ENCODE peak calls at places on chromosomes 13 and 19, in eight cellular contexts. One of them, this sample, is unnamed.

GRCh38 chr13:30743319-30744055 is 8.1 kb downstream of the ALOX5AP start:
- DNase-seq in testis: peak; percentile 71
- DNase-seq in tibial artery: peak; percentile 82
- DNase-seq in ascending aorta: no peak
- DNase-seq in H9: no peak
- DNase-seq in CD8-positive, alpha-beta T cell: no peak
- DNase-seq in OCI-LY7: no peak
- DNase-seq in heart left ventricle: no peak
- DNase-seq in this sample: peak; percentile 76

GRCh38 chr19:14105680-14106079 is 11.9 kb downstream of the PRKACA start:
- DNase-seq in testis: no peak
- DNase-seq in tibial artery: no peak
- DNase-seq in ascending aorta: no peak
- DNase-seq in H9: no peak
- DNase-seq in CD8-positive, alpha-beta T cell: no peak
- DNase-seq in OCI-LY7: no peak
- DNase-seq in heart left ventricle: no peak
- DNase-seq in this sample: no peak

GRCh38 chr13:109243311-109243951 is 543.0 kb downstream of the IRS2 start:
- DNase-seq in testis: no peak
- DNase-seq in tibial artery: no peak
- DNase-seq in ascending aorta: no peak
- DNase-seq in H9: no peak
- DNase-seq in CD8-positive, alpha-beta T cell: no peak
- DNase-seq in OCI-LY7: no peak
- DNase-seq in heart left ventricle: peak; percentile 52
- DNase-seq in this sample: no peak

GRCh38 chr13:90750957-90751356 is 596.5 kb upstream of the MIR17HG start:
- DNase-seq in testis: no peak
- DNase-seq in tibial artery: no peak
- DNase-seq in ascending aorta: no peak
- DNase-seq in H9: no peak
- DNase-seq in CD8-positive, alpha-beta T cell: no peak
- DNase-seq in OCI-LY7: no peak
- DNase-seq in heart left ventricle: no peak
- DNase-seq in this sample: peak; percentile 15

GRCh38 chr13:94252209-94252608 is 227.3 kb downstream of the DCT start:
- DNase-seq in testis: no peak
- DNase-seq in tibial artery: no peak
- DNase-seq in ascending aorta: no peak
- DNase-seq in H9: no peak
- DNase-seq in CD8-positive, alpha-beta T cell: no peak
- DNase-seq in OCI-LY7: no peak
- DNase-seq in heart left ventricle: no peak
- DNase-seq in this sample: no peak

GRCh38 chr19:3366761-3367571 is 583 bp downstream of the NFIC start:
- DNase-seq in testis: peak; percentile 69
- DNase-seq in tibial artery: peak; percentile 85
- DNase-seq in ascending aorta: no peak
- DNase-seq in H9: no peak
- DNase-seq in CD8-positive, alpha-beta T cell: no peak
- DNase-seq in OCI-LY7: no peak
- DNase-seq in heart left ventricle: peak; percentile 64
- DNase-seq in this sample: peak; percentile 75

GRCh38 chr13:32381539-32381938 is 46.4 kb downstream of the N4BP2L1 start:
- DNase-seq in testis: peak; percentile 58
- DNase-seq in tibial artery: no peak
- DNase-seq in ascending aorta: no peak
- DNase-seq in H9: peak; percentile 52
- DNase-seq in CD8-positive, alpha-beta T cell: no peak
- DNase-seq in OCI-LY7: no peak
- DNase-seq in heart left ventricle: no peak
- DNase-seq in this sample: peak; percentile 31

GRCh38 chr13:74406439-74406838 is 272.2 kb upstream of the KLF12 start:
- DNase-seq in testis: no peak
- DNase-seq in tibial artery: no peak
- DNase-seq in ascending aorta: no peak
- DNase-seq in H9: no peak
- DNase-seq in CD8-positive, alpha-beta T cell: no peak
- DNase-seq in OCI-LY7: no peak
- DNase-seq in heart left ventricle: no peak
- DNase-seq in this sample: no peak

GRCh38 chr13:94431987-94432386 is 47.5 kb downstream of the DCT start:
- DNase-seq in testis: no peak
- DNase-seq in tibial artery: no peak
- DNase-seq in ascending aorta: no peak
- DNase-seq in H9: no peak
- DNase-seq in CD8-positive, alpha-beta T cell: no peak
- DNase-seq in OCI-LY7: no peak
- DNase-seq in heart left ventricle: no peak
- DNase-seq in this sample: no peak

GRCh38 chr13:20185657-20186056 is 7.1 kb downstream of the GJB2 start:
- DNase-seq in testis: no peak
- DNase-seq in tibial artery: no peak
- DNase-seq in ascending aorta: no peak
- DNase-seq in H9: no peak
- DNase-seq in CD8-positive, alpha-beta T cell: no peak
- DNase-seq in OCI-LY7: no peak
- DNase-seq in heart left ventricle: no peak
- DNase-seq in this sample: no peak

GRCh38 chr13:20181180-20181579 is 11.6 kb downstream of the GJB2 start:
- DNase-seq in testis: no peak
- DNase-seq in tibial artery: no peak
- DNase-seq in ascending aorta: no peak
- DNase-seq in H9: no peak
- DNase-seq in CD8-positive, alpha-beta T cell: no peak
- DNase-seq in OCI-LY7: no peak
- DNase-seq in heart left ventricle: no peak
- DNase-seq in this sample: no peak

GRCh38 chr13:20186771-20187170 is 6.0 kb downstream of the GJB2 start:
- DNase-seq in testis: no peak
- DNase-seq in tibial artery: no peak
- DNase-seq in ascending aorta: no peak
- DNase-seq in H9: no peak
- DNase-seq in CD8-positive, alpha-beta T cell: no peak
- DNase-seq in OCI-LY7: no peak
- DNase-seq in heart left ventricle: no peak
- DNase-seq in this sample: no peak

GRCh38 chr13:20178156-20178555 is 14.6 kb downstream of the GJB2 start:
- DNase-seq in testis: no peak
- DNase-seq in tibial artery: no peak
- DNase-seq in ascending aorta: no peak
- DNase-seq in H9: no peak
- DNase-seq in CD8-positive, alpha-beta T cell: no peak
- DNase-seq in OCI-LY7: no peak
- DNase-seq in heart left ventricle: no peak
- DNase-seq in this sample: no peak

DNA sequence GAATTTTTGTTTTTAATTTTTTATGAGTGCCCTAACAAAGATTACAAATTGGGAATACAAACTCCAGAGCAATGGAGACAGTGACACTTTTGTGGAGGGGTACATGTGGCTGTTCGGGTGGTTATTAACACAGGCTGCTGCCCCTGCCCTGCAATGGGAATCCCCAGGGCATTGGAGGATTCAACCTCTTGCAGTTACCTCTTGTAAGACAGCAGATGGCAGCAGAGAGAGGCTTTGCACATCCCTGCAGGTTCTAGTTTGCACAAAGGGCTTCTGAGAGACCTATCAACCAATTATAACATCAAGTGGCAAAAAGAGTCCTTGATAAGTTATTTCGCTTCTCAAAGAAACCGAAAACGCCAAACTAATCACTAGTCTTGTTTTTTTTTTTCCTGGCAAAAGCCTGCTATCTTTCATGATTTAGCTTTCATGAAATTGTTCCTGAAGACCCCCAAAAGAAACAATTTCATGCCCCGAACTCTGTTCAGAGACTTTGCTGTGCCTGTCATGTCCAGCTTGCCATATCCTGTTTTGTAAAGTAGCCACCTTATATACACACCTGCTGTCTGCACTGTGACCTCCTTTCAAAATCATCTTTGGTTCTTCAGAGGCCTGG is 10.4 kb downstream of the GJB2 start:
- DNase-seq in testis: peak; percentile 57
- DNase-seq in tibial artery: no peak
- DNase-seq in ascending aorta: no peak
- DNase-seq in H9: peak; percentile 66
- DNase-seq in CD8-positive, alpha-beta T cell: no peak
- DNase-seq in OCI-LY7: peak; percentile 73
- DNase-seq in heart left ventricle: peak; percentile 45
- DNase-seq in this sample: peak; percentile 51
- TF ChIP-seq CTCF in testis: peak; percentile 67
- TF ChIP-seq CTCF in tibial artery: peak; percentile 59
- TF ChIP-seq CTCF in ascending aorta: peak; percentile 35
- TF ChIP-seq CTCF in H9: peak; percentile 84
- TF ChIP-seq CTCF in CD8-positive, alpha-beta T cell: peak; percentile 62
- TF ChIP-seq CTCF in OCI-LY7: peak; percentile 85
- TF ChIP-seq CTCF in heart left ventricle: peak; percentile 75
- TF ChIP-seq CTCF in this sample: peak; percentile 65

GRCh38 chr19:28511655-28512054 is 701.3 kb downstream of the UQCRFS1 start:
- DNase-seq in testis: no peak
- DNase-seq in tibial artery: no peak
- DNase-seq in ascending aorta: no peak
- DNase-seq in H9: no peak
- DNase-seq in CD8-positive, alpha-beta T cell: no peak
- DNase-seq in OCI-LY7: no peak
- DNase-seq in heart left ventricle: no peak
- DNase-seq in this sample: no peak
- H3K9me3 ChIP-seq in testis: no peaks in the 10 kb centered on the region
- H3K9me3 ChIP-seq in tibial artery: no peaks in the 10 kb centered on the region
- H3K9me3 ChIP-seq in ascending aorta: no peaks in the 10 kb centered on the region
- H3K9me3 ChIP-seq in H9: no peaks in the 10 kb centered on the region
- H3K9me3 ChIP-seq in CD8-positive, alpha-beta T cell: no peaks in the 10 kb centered on the region
- H3K9me3 ChIP-seq in OCI-LY7: no peaks in the 10 kb centered on the region
- H3K9me3 ChIP-seq in heart left ventricle: no peaks in the 10 kb centered on the region
- H3K9me3 ChIP-seq in this sample: no peaks in the 10 kb centered on the region

GRCh38 chr19:57389194-57389729 is 392 bp upstream of the ZNF548 start:
- DNase-seq in testis: no peak
- DNase-seq in tibial artery: no peak
- DNase-seq in ascending aorta: no peak
- DNase-seq in H9: no peak
- DNase-seq in CD8-positive, alpha-beta T cell: no peak
- DNase-seq in OCI-LY7: no peak
- DNase-seq in heart left ventricle: no peak
- DNase-seq in this sample: no peak
- H3K27ac ChIP-seq in testis: peak overlapping the region; percentile 92
- H3K27ac ChIP-seq in tibial artery: peak overlapping the region; percentile 96
- H3K27ac ChIP-seq in ascending aorta: peak overlapping the region; percentile 93
- H3K27ac ChIP-seq in H9: no peak overlapping the region
- H3K27ac ChIP-seq in CD8-positive, alpha-beta T cell: peak overlapping the region; percentile 92
- H3K27ac ChIP-seq in OCI-LY7: peak overlapping the region; percentile 14
- H3K27ac ChIP-seq in heart left ventricle: peak overlapping the region; percentile 89
- H3K27ac ChIP-seq in this sample: peak overlapping the region; percentile 95

GRCh38 chr19:38838986-38839761 is 7.6 kb upstream of the ECH1 start:
- DNase-seq in testis: no peak
- DNase-seq in tibial artery: no peak
- DNase-seq in ascending aorta: no peak
- DNase-seq in H9: no peak
- DNase-seq in CD8-positive, alpha-beta T cell: no peak
- DNase-seq in OCI-LY7: no peak
- DNase-seq in heart left ventricle: no peak
- DNase-seq in this sample: no peak
- TF ChIP-seq CTCF in testis: no peak
- TF ChIP-seq CTCF in tibial artery: no peak
- TF ChIP-seq CTCF in ascending aorta: no peak
- TF ChIP-seq CTCF in H9: no peak
- TF ChIP-seq CTCF in CD8-positive, alpha-beta T cell: no peak
- TF ChIP-seq CTCF in OCI-LY7: no peak
- TF ChIP-seq CTCF in heart left ventricle: no peak
- TF ChIP-seq CTCF in this sample: no peak

GRCh38 chr19:41668315-41668714 is 19.8 kb downstream of the CEACAM7 start:
- DNase-seq in testis: no peak
- DNase-seq in tibial artery: no peak
- DNase-seq in ascending aorta: no peak
- DNase-seq in H9: no peak
- DNase-seq in CD8-positive, alpha-beta T cell: no peak
- DNase-seq in OCI-LY7: no peak
- DNase-seq in heart left ventricle: no peak
- DNase-seq in this sample: no peak
- H3K9me3 ChIP-seq in testis: no peaks in the 10 kb centered on the region
- H3K9me3 ChIP-seq in tibial artery: peaks cover 3% of the 10 kb centered on the region
- H3K9me3 ChIP-seq in ascending aorta: peaks cover 26% of the 10 kb centered on the region
- H3K9me3 ChIP-seq in H9: peaks cover 58% of the 10 kb centered on the region
- H3K9me3 ChIP-seq in CD8-positive, alpha-beta T cell: no peaks in the 10 kb centered on the region
- H3K9me3 ChIP-seq in OCI-LY7: peaks cover 8% of the 10 kb centered on the region
- H3K9me3 ChIP-seq in heart left ventricle: peaks cover 13% of the 10 kb centered on the region
- H3K9me3 ChIP-seq in this sample: no peaks in the 10 kb centered on the region

GRCh38 chr13:112690242-112690943 is 555 bp downstream of the ATP11A start:
- DNase-seq in testis: no peak
- DNase-seq in tibial artery: peak; percentile 71
- DNase-seq in ascending aorta: no peak
- DNase-seq in H9: peak; percentile 47
- DNase-seq in CD8-positive, alpha-beta T cell: no peak
- DNase-seq in OCI-LY7: peak; percentile 48
- DNase-seq in heart left ventricle: peak; percentile 53
- DNase-seq in this sample: peak; percentile 68
- H3K27ac ChIP-seq in testis: peak overlapping the region; percentile 92
- H3K27ac ChIP-seq in tibial artery: peak overlapping the region; percentile 85
- H3K27ac ChIP-seq in ascending aorta: peak overlapping the region; percentile 93
- H3K27ac ChIP-seq in H9: no peak overlapping the region
- H3K27ac ChIP-seq in CD8-positive, alpha-beta T cell: peak overlapping the region; percentile 20
- H3K27ac ChIP-seq in OCI-LY7: peak overlapping the region; percentile 35
- H3K27ac ChIP-seq in heart left ventricle: peak overlapping the region; percentile 97
- H3K27ac ChIP-seq in this sample: peak overlapping the region; percentile 99